ENCODE peak calls at places on chromosomes 7 and 10, in four cellular contexts. C is fibroblast of the conjunctiva, J is NCI-H748 treated with DMSO at 0.1 percent for 48 hours, Y is PC-3. Z is an unnamed sample.

GRCh38 chr7:158323741-158324396 is 263.8 kb downstream of the PTPRN2 start:
- DNase-seq in J (no peak), C (no peak), Y (no peak), Z (no peak)

GRCh38 chr7:94509264-94509878 is at the start of gene CASD1:
- DNase-seq in C (no peak), J (no peak), Y (peak), Z (no peak)

GRCh38 chr7:111518264-111518663 is 44.0 kb downstream of the IMMP2L start:
- DNase-seq in C (no peak), J (no peak), Y (no peak), Z (no peak)

GRCh38 chr10:100998183-100998990 is 1.2 kb upstream of the LZTS2 start:
- DNase-seq in C (peak), Y (peak), J (peak), Z (no peak)

GRCh38 chr10:79547973-79548372 is 12.2 kb downstream of the SFTPA2 start:
- DNase-seq in J (no peak), Y (no peak), C (no peak), Z (no peak)

GRCh38 chr10:91610444-91610843 is 22.4 kb downstream of the PPP1R3C start:
- DNase-seq in C (no peak), Y (no peak), J (no peak), Z (no peak)

GRCh38 chr10:46525177-46525823 is 31.2 kb downstream of the GPRIN2 start:
- DNase-seq in C (peak), Y (peak), J (no peak), Z (peak)

GRCh38 chr10:58806323-58806722 is 293.7 kb downstream of the BICC1 start:
- DNase-seq in C (no peak), Y (no peak), J (no peak), Z (no peak)

GRCh38 chr10:126135939-126136595 is 239.7 kb downstream of the FANK1 start:
- DNase-seq in Y (no peak), C (no peak), J (no peak), Z (no peak)

GRCh38 chr7:19400771-19401254 is 255.6 kb upstream of the FERD3L start:
- DNase-seq in Y (no peak), C (no peak), J (no peak), Z (no peak)

GRCh38 chr10:100209303-100209702 is 20.1 kb downstream of the CHUK start:
- DNase-seq in J (no peak), Y (no peak), C (no peak), Z (no peak)

GRCh38 chr7:119522263-119522662 is 750.7 kb upstream of the KCND2 start:
- DNase-seq in C (no peak), J (no peak), Y (no peak), Z (no peak)

GRCh38 chr7:39073432-39073831 is 95.7 kb downstream of the POU6F2 start:
- DNase-seq in J (peak), C (no peak), Y (no peak), Z (no peak)

GRCh38 chr10:48506147-48506917 is 98.5 kb downstream of the ARHGAP22 start:
- DNase-seq in C (peak), J (no peak), Y (peak), Z (no peak)

GRCh38 chr7:66504131-66504530 is 124.5 kb upstream of the KCTD7 start:
- DNase-seq in J (no peak), C (no peak), Y (no peak), Z (no peak)

GRCh38 chr7:27346531-27347260 is 104.1 kb downstream of the EVX1 start:
- DNase-seq in Y (peak), J (peak), C (no peak), Z (peak)

Z was measured in epithelial cell of proximal tubule.